ENCODE peak calls at places on chromosomes 3 and 15, in seven cellular contexts. M is Peyer's patch, P is globus pallidus, S is pons, B is amniotic epithelial cell, A is left lung, C is T-helper 22 cell. H is an unnamed sample.

GRCh38 chr3:75327453-75327852 is 336.7 kb upstream of the FRG2C start:
- DNase-seq in M (no peak), P (no peak), S (no peak), B (no peak), A (no peak), C (no peak), H (no peak)

GRCh38 chr3:184968115-184968514 is 156.1 kb downstream of the VPS8 start:
- DNase-seq in M (no peak), P (no peak), S (no peak), B (no peak), A (no peak), C (no peak), H (no peak)

GRCh38 chr3:99990179-99990578 is 124.1 kb downstream of the FILIP1L start:
- DNase-seq in M (no peak), P (no peak), S (no peak), B (no peak), A (no peak), C (no peak), H (no peak)

GRCh38 chr3:39124876-39125836 is 17.7 kb downstream of the TTC21A start:
- DNase-seq in M (peak), P (no peak), S (no peak), B (peak), A (no peak), C (no peak), H (no peak)

GRCh38 chr15:80835338-80835737 is 56.2 kb downstream of the CEMIP start:
- DNase-seq in M (no peak), P (no peak), S (no peak), B (no peak), A (no peak), C (no peak), H (no peak)

GRCh38 chr3:18035641-18036466 is 293.4 kb upstream of the TBC1D5 start:
- DNase-seq in M (no peak), P (no peak), S (no peak), B (no peak), A (no peak), C (no peak), H (no peak)

GRCh38 chr15:25397110-25397509 is 41.7 kb downstream of the UBE3A start:
- DNase-seq in M (no peak), P (no peak), S (no peak), B (no peak), A (no peak), C (no peak), H (no peak)

GRCh38 chr15:74394090-74394846 is 26.8 kb upstream of the CYP11A1 start:
- DNase-seq in M (no peak), P (no peak), S (no peak), B (no peak), A (no peak), C (no peak), H (no peak)

GRCh38 chr3:184481924-184482671 is 79.5 kb upstream of the EPHB3 start:
- DNase-seq in M (no peak), P (no peak), S (no peak), B (no peak), A (no peak), C (no peak), H (no peak)

GRCh38 chr3:174365796-174366195 is 493.3 kb upstream of the NAALADL2 start:
- DNase-seq in M (no peak), P (no peak), S (no peak), B (no peak), A (no peak), C (no peak), H (no peak)

GRCh38 chr3:145448436-145448835 is 712.5 kb downstream of the PLOD2 start:
- DNase-seq in M (no peak), P (no peak), S (no peak), B (no peak), A (no peak), C (no peak), H (no peak)

GRCh38 chr3:65828706-65829105 is 210.0 kb downstream of the MAGI1 start:
- DNase-seq in M (no peak), P (no peak), S (no peak), B (peak), A (no peak), C (no peak), H (no peak)

GRCh38 chr15:80560601-80561025 is 134.5 kb upstream of the ABHD17C start:
- DNase-seq in M (no peak), P (no peak), S (no peak), B (no peak), A (no peak), C (no peak), H (no peak)

GRCh38 chr15:78620021-78620838 is 566 bp downstream of the CHRNA3 start:
- DNase-seq in M (no peak), P (no peak), S (no peak), B (peak), A (no peak), C (no peak), H (no peak)

GRCh38 chr3:126179825-126180476 is 435 bp downstream of the ALDH1L1 start:
- DNase-seq in M (no peak), P (peak), S (peak), B (no peak), A (peak), C (no peak), H (no peak)

GRCh38 chr3:33071946-33072345 is 25.0 kb downstream of the GLB1 start:
- DNase-seq in M (no peak), P (no peak), S (no peak), B (no peak), A (no peak), C (no peak), H (no peak)

GRCh38 chr3:122079524-122079923 is 24.4 kb downstream of the CD86 start:
- DNase-seq in M (no peak), P (no peak), S (no peak), B (no peak), A (no peak), C (no peak), H (no peak)

GRCh38 chr3:20250786-20251185 is 64.8 kb upstream of the SGO1 start:
- DNase-seq in M (no peak), P (no peak), S (no peak), B (no peak), A (no peak), C (no peak), H (no peak)

GRCh38 chr3:140505256-140505655 is 172.6 kb upstream of the TRIM42 start:
- DNase-seq in M (no peak), P (peak), S (peak), B (no peak), A (no peak), C (no peak), H (no peak)

GRCh38 chr3:28328188-28329151 is 20.1 kb upstream of the ZCWPW2 start:
- DNase-seq in M (no peak), P (peak), S (peak), B (peak), A (no peak), C (no peak), H (no peak)

GRCh38 chr3:170145278-170145677 is 36.3 kb downstream of the PHC3 start:
- DNase-seq in M (no peak), P (no peak), S (no peak), B (no peak), A (no peak), C (no peak), H (no peak)

GRCh38 chr3:39435006-39435748 is 28.7 kb downstream of the RPSA start:
- DNase-seq in M (no peak), P (no peak), S (no peak), B (peak), A (no peak), C (no peak), H (no peak)

GRCh38 chr3:11077466-11077865 is 76.8 kb upstream of the HRH1 start:
- DNase-seq in M (no peak), P (no peak), S (no peak), B (peak), A (no peak), C (no peak), H (no peak)

GRCh38 chr15:72382146-72382545 is 6.3 kb upstream of the HEXA start:
- DNase-seq in M (no peak), P (no peak), S (no peak), B (no peak), A (no peak), C (no peak), H (no peak)

GRCh38 chr3:131143802-131144201 is 117.1 kb downstream of the NEK11 start:
- DNase-seq in M (no peak), P (no peak), S (no peak), B (no peak), A (no peak), C (no peak), H (no peak)

GRCh38 chr3:141798455-141798854 is 35.2 kb downstream of the GRK7 start:
- DNase-seq in M (no peak), P (no peak), S (no peak), B (peak), A (no peak), C (no peak), H (no peak)

GRCh38 chr3:168620854-168621253 is 525.1 kb upstream of the GOLIM4 start:
- DNase-seq in M (no peak), P (peak), S (peak), B (no peak), A (no peak), C (no peak), H (no peak)

GRCh38 chr3:107846282-107846852 is 244.5 kb downstream of the CD47 start:
- DNase-seq in M (peak), P (peak), S (peak), B (peak), A (no peak), C (no peak), H (no peak)

H was measured in effector memory CD4-positive, alpha-beta T cell.